ENCODE peak calls at places on chromosomes 2 and 18, in ten cellular contexts. X is Daoy; S is thyroid gland; H is B cell; U is T-cell; E is ELF-1; O is Peyer's patch; A is activated CD8-positive, alpha-beta T cell treated with anti-CD3 and anti-CD28 coated beads, Interleukin-2, amount 10 ng/mL, durations not matched to agents 7 days and 5 days; D is T47D; P is LoVo. Y is an unnamed sample.

GRCh38 chr2:183868153-183868552 is 730.2 kb upstream of the ZNF804A start:
- DNase-seq in U (no peak), H (no peak), S (no peak), D (no peak), O (no peak), A (no peak), E (no peak), X (no peak), P (no peak), Y (no peak)

GRCh38 chr2:170771049-170771937 is 1.1 kb downstream of the ERICH2 start:
- DNase-seq in X (no peak), O (no peak), D (no peak), E (peak; percentile 66), P (no peak), U (peak; percentile 2), H (no peak), S (no peak), A (peak; percentile 59), Y (peak; percentile 38)

GRCh38 chr2:147646999-147647588 is 197.7 kb upstream of the ACVR2A start:
- DNase-seq in A (no peak), X (no peak), P (no peak), E (peak; percentile 15), S (no peak), O (no peak), D (no peak), U (no peak), H (no peak), Y (no peak)

GRCh38 chr2:64727013-64727767 is 73.5 kb upstream of the SERTAD2 start:
- DNase-seq in D (no peak), U (no peak), E (no peak), S (no peak), A (no peak), X (no peak), O (no peak), H (peak; percentile 74), P (no peak), Y (no peak)

GRCh38 chr2:11761259-11761658 is 14.8 kb downstream of the LPIN1 start:
- DNase-seq in O (no peak), E (no peak), H (no peak), X (no peak), P (no peak), A (no peak), D (no peak), S (no peak), U (no peak), Y (no peak)

GRCh38 chr2:26483957-26484565 is 6.1 kb upstream of the OTOF start:
- DNase-seq in X (no peak), A (no peak), E (no peak), U (no peak), O (no peak), P (no peak), S (no peak), H (no peak), D (no peak), Y (no peak)

GRCh38 chr2:216109962-216110614 is 940 bp downstream of the XRCC5 start:
- DNase-seq in S (no peak), P (peak; percentile 39), D (peak; percentile 15), O (no peak), U (no peak), X (peak; percentile 10), E (no peak), A (no peak), H (no peak), Y (no peak)

GRCh38 chr18:63949068-63949737 is at the start of gene HMSD:
- DNase-seq in H (peak; percentile 44), X (peak; percentile 70), A (peak; percentile 63), O (peak; percentile 78), U (peak; percentile 24), E (peak; percentile 81), P (peak; percentile 55), S (peak; percentile 54), D (peak; percentile 37), Y (no peak)

GRCh38 chr2:166240387-166241313 is 112.8 kb upstream of the SCN1A start:
- DNase-seq in E (no peak), X (no peak), H (no peak), P (no peak), D (no peak), S (no peak), A (no peak), O (no peak), U (no peak), Y (no peak)

GRCh38 chr2:173524257-173524951 is 169.7 kb downstream of the CDCA7 start:
- DNase-seq in O (no peak), X (no peak), H (no peak), A (no peak), U (no peak), D (no peak), S (no peak), P (no peak), E (no peak), Y (no peak)

GRCh38 chr2:124001681-124002080 is 23.4 kb upstream of the CNTNAP5 start:
- DNase-seq in O (no peak), P (no peak), X (no peak), E (no peak), A (no peak), S (no peak), U (no peak), H (no peak), D (no peak), Y (no peak)

GRCh38 chr18:6315556-6316331 is 99.0 kb downstream of the L3MBTL4 start:
- DNase-seq in O (peak; percentile 74), U (no peak), A (no peak), X (no peak), E (no peak), H (no peak), P (peak; percentile 10), S (no peak), D (no peak), Y (no peak)